ENCODE peak calls at places on chromosomes 6 and 20, in four cellular contexts. One of them, this sample, is unnamed.

GRCh38 chr20:57677323-57677982 is 32.4 kb downstream of the PMEPA1 start:
- DNase-seq in transverse colon: no peak
- DNase-seq in T follicular helper cell: no peak
- DNase-seq in effector memory CD4-positive, alpha-beta T cell: no peak
- DNase-seq in this sample: no peak

GRCh38 chr6:69378326-69378725 is 418.5 kb downstream of the LMBRD1 start:
- DNase-seq in transverse colon: no peak
- DNase-seq in T follicular helper cell: no peak
- DNase-seq in effector memory CD4-positive, alpha-beta T cell: no peak
- DNase-seq in this sample: no peak

GRCh38 chr6:40888456-40888990 is 150.5 kb downstream of the UNC5CL start:
- DNase-seq in transverse colon: no peak
- DNase-seq in T follicular helper cell: no peak
- DNase-seq in effector memory CD4-positive, alpha-beta T cell: no peak
- DNase-seq in this sample: no peak

GRCh38 chr20:10113746-10114145 is 79.0 kb downstream of the ANKEF1 start:
- DNase-seq in transverse colon: no peak
- DNase-seq in T follicular helper cell: no peak
- DNase-seq in effector memory CD4-positive, alpha-beta T cell: no peak
- DNase-seq in this sample: no peak

GRCh38 chr6:71038966-71039365 is 82.1 kb upstream of the B3GAT2 start:
- DNase-seq in transverse colon: no peak
- DNase-seq in T follicular helper cell: no peak
- DNase-seq in effector memory CD4-positive, alpha-beta T cell: no peak
- DNase-seq in this sample: no peak

GRCh38 chr6:153976921-153977693 is 61.9 kb upstream of the OPRM1 start:
- DNase-seq in transverse colon: no peak
- DNase-seq in T follicular helper cell: no peak
- DNase-seq in effector memory CD4-positive, alpha-beta T cell: no peak
- DNase-seq in this sample: no peak

GRCh38 chr6:26286168-26286854 is 78.7 kb upstream of the BTN3A2 start:
- DNase-seq in transverse colon: peak; percentile 83
- DNase-seq in T follicular helper cell: peak; percentile 72
- DNase-seq in effector memory CD4-positive, alpha-beta T cell: peak; percentile 65
- DNase-seq in this sample: peak; percentile 83

GRCh38 chr6:13762648-13763441 is 51.2 kb upstream of the RANBP9 start:
- DNase-seq in transverse colon: peak; percentile 42
- DNase-seq in T follicular helper cell: no peak
- DNase-seq in effector memory CD4-positive, alpha-beta T cell: no peak
- DNase-seq in this sample: no peak

GRCh38 chr6:30180145-30180544 is 16.8 kb downstream of the TRIM15 start:
- DNase-seq in transverse colon: no peak
- DNase-seq in T follicular helper cell: no peak
- DNase-seq in effector memory CD4-positive, alpha-beta T cell: no peak
- DNase-seq in this sample: no peak

GRCh38 chr6:83511901-83512681 is at the start of gene PRSS35:
- DNase-seq in transverse colon: peak; percentile 38
- DNase-seq in T follicular helper cell: no peak
- DNase-seq in effector memory CD4-positive, alpha-beta T cell: no peak
- DNase-seq in this sample: peak; percentile 59

GRCh38 chr6:35092362-35093117 is 48.6 kb downstream of the TCP11 start:
- DNase-seq in transverse colon: peak; percentile 31
- DNase-seq in T follicular helper cell: no peak
- DNase-seq in effector memory CD4-positive, alpha-beta T cell: no peak
- DNase-seq in this sample: no peak

GRCh38 chr20:16346956-16347355 is 226.3 kb downstream of the KIF16B start:
- DNase-seq in transverse colon: no peak
- DNase-seq in T follicular helper cell: no peak
- DNase-seq in effector memory CD4-positive, alpha-beta T cell: no peak
- DNase-seq in this sample: no peak

GRCh38 chr6:27940766-27941165 is 16.3 kb upstream of the OR2B6 start:
- DNase-seq in transverse colon: no peak
- DNase-seq in T follicular helper cell: no peak
- DNase-seq in effector memory CD4-positive, alpha-beta T cell: no peak
- DNase-seq in this sample: peak; percentile 67

GRCh38 chr6:143621876-143622605 is 55.7 kb upstream of the PHACTR2 start:
- DNase-seq in transverse colon: no peak
- DNase-seq in T follicular helper cell: no peak
- DNase-seq in effector memory CD4-positive, alpha-beta T cell: no peak
- DNase-seq in this sample: no peak

GRCh38 chr20:5863040-5863811 is 87.1 kb downstream of the TRMT6 start:
- DNase-seq in transverse colon: no peak
- DNase-seq in T follicular helper cell: no peak
- DNase-seq in effector memory CD4-positive, alpha-beta T cell: no peak
- DNase-seq in this sample: no peak

GRCh38 chr20:57315964-57316480 is 13.6 kb upstream of the SPO11 start:
- DNase-seq in transverse colon: no peak
- DNase-seq in T follicular helper cell: no peak
- DNase-seq in effector memory CD4-positive, alpha-beta T cell: no peak
- DNase-seq in this sample: no peak

GRCh38 chr6:87154641-87155271 is 609 bp upstream of the ZNF292 start:
- DNase-seq in transverse colon: no peak
- DNase-seq in T follicular helper cell: peak; percentile 48
- DNase-seq in effector memory CD4-positive, alpha-beta T cell: no peak
- DNase-seq in this sample: peak; percentile 52

GRCh38 chr6:163547287-163547686 is 132.8 kb downstream of the QKI start:
- DNase-seq in transverse colon: no peak
- DNase-seq in T follicular helper cell: no peak
- DNase-seq in effector memory CD4-positive, alpha-beta T cell: no peak
- DNase-seq in this sample: no peak

GRCh38 chr20:51176846-51177245 is 153.9 kb upstream of the KCNG1 start:
- DNase-seq in transverse colon: no peak
- DNase-seq in T follicular helper cell: no peak
- DNase-seq in effector memory CD4-positive, alpha-beta T cell: no peak
- DNase-seq in this sample: no peak

GRCh38 chr20:45044084-45044573 is 56.8 kb downstream of the KCNS1 start:
- DNase-seq in transverse colon: peak; percentile 15
- DNase-seq in T follicular helper cell: no peak
- DNase-seq in effector memory CD4-positive, alpha-beta T cell: no peak
- DNase-seq in this sample: peak; percentile 46

GRCh38 chr6:28443112-28443773 is at the start of gene ZSCAN23:
- DNase-seq in transverse colon: peak; percentile 79
- DNase-seq in T follicular helper cell: peak; percentile 80
- DNase-seq in effector memory CD4-positive, alpha-beta T cell: peak; percentile 79
- DNase-seq in this sample: peak; percentile 35

GRCh38 chr6:26660096-26660425 is 515 bp upstream of the ZNF322 start:
- DNase-seq in transverse colon: no peak
- DNase-seq in T follicular helper cell: no peak
- DNase-seq in effector memory CD4-positive, alpha-beta T cell: no peak
- DNase-seq in this sample: peak; percentile 56

GRCh38 chr6:37569999-37570776 is 70.5 kb upstream of the CCDC167 start:
- DNase-seq in transverse colon: no peak
- DNase-seq in T follicular helper cell: no peak
- DNase-seq in effector memory CD4-positive, alpha-beta T cell: no peak
- DNase-seq in this sample: no peak

GRCh38 chr6:108168026-108168463 is 2.2 kb downstream of the NR2E1 start:
- DNase-seq in transverse colon: no peak
- DNase-seq in T follicular helper cell: no peak
- DNase-seq in effector memory CD4-positive, alpha-beta T cell: no peak
- DNase-seq in this sample: no peak

GRCh38 chr6:46184114-46184513 is 13.3 kb upstream of the ENPP5 start:
- DNase-seq in transverse colon: no peak
- DNase-seq in T follicular helper cell: no peak
- DNase-seq in effector memory CD4-positive, alpha-beta T cell: no peak
- DNase-seq in this sample: no peak

GRCh38 chr6:117545161-117545595 is 57.1 kb downstream of the GOPC start:
- DNase-seq in transverse colon: no peak
- DNase-seq in T follicular helper cell: no peak
- DNase-seq in effector memory CD4-positive, alpha-beta T cell: no peak
- DNase-seq in this sample: no peak

GRCh38 chr6:2807342-2808090 is 34.1 kb downstream of the SERPINB1 start:
- DNase-seq in transverse colon: no peak
- DNase-seq in T follicular helper cell: no peak
- DNase-seq in effector memory CD4-positive, alpha-beta T cell: no peak
- DNase-seq in this sample: no peak

GRCh38 chr6:13427838-13428527 is 59.4 kb downstream of the GFOD1 start:
- DNase-seq in transverse colon: peak; percentile 59
- DNase-seq in T follicular helper cell: peak; percentile 9
- DNase-seq in effector memory CD4-positive, alpha-beta T cell: peak; percentile 24
- DNase-seq in this sample: no peak

GRCh38 chr20:40547492-40548129 is 141.4 kb downstream of the MAFB start:
- DNase-seq in transverse colon: no peak
- DNase-seq in T follicular helper cell: no peak
- DNase-seq in effector memory CD4-positive, alpha-beta T cell: no peak
- DNase-seq in this sample: no peak